ENCODE peak calls at places on chromosomes 6 and 20, in nine cellular contexts. B is GM19239; L is HS-27A; F is pancreas; I is stimulated activated CD4-positive, alpha-beta T cell treated with anti-CD3 and anti-CD28 coated beads, Interleukin-15, amount 100 ng/mL, for 1 hour; C is AG20443; K is ovary; H is HCEC 1CT; M is NCI-H1092 treated with DMSO at 0.1 percent for 48 hours. O is an unnamed sample.

GRCh38 chr6:135325624-135326424 is 144.7 kb downstream of the MYB start:
- DNase-seq in M (no peak), C (no peak), F (no peak), H (peak; percentile 9), L (no peak), K (no peak), I (no peak), B (no peak), O (no peak)

GRCh38 chr20:33423141-33423834 is 20.3 kb downstream of the SNTA1 start:
- DNase-seq in H (peak; percentile 79), F (no peak), M (no peak), B (no peak), L (peak; percentile 95), C (peak; percentile 93), I (no peak), K (peak; percentile 67), O (peak; percentile 86)

GRCh38 chr20:4962257-4962855 is 39.0 kb downstream of the SLC23A2 start:
- DNase-seq in L (no peak), K (no peak), F (no peak), C (no peak), I (peak; percentile 5), M (no peak), B (no peak), H (no peak), O (no peak)

GRCh38 chr6:66396549-66396948 is 689.5 kb upstream of the EYS start:
- DNase-seq in F (no peak), C (no peak), H (no peak), I (no peak), M (no peak), K (no peak), L (no peak), B (no peak), O (no peak)

GRCh38 chr6:37104935-37105781 is 64.8 kb upstream of the PIM1 start:
- DNase-seq in C (no peak), I (no peak), K (no peak), F (no peak), M (no peak), H (no peak), L (no peak), B (no peak), O (no peak)

GRCh38 chr6:144343736-144344428 is 58.7 kb downstream of the UTRN start:
- DNase-seq in I (no peak), B (no peak), C (no peak), F (no peak), M (no peak), H (no peak), L (no peak), K (no peak), O (no peak)

GRCh38 chr6:73062837-73063236 is 162.5 kb downstream of the KHDC1L start:
- DNase-seq in C (no peak), B (no peak), I (no peak), K (no peak), L (peak; percentile 46), M (no peak), F (no peak), H (no peak), O (no peak)

GRCh38 chr6:66210964-66211363 is 503.9 kb upstream of the EYS start:
- DNase-seq in I (no peak), H (no peak), K (no peak), L (no peak), B (no peak), F (no peak), C (no peak), M (no peak), O (no peak)

GRCh38 chr6:79467716-79468115 is 69.5 kb downstream of the LCA5 start:
- DNase-seq in M (no peak), L (no peak), F (no peak), I (no peak), K (no peak), C (peak; percentile 26), B (no peak), H (peak; percentile 3), O (no peak)

GRCh38 chr6:170289108-170289931 is 1.6 kb downstream of the DLL1 start:
- DNase-seq in M (peak; percentile 51), H (no peak), I (no peak), C (no peak), F (no peak), K (no peak), L (no peak), B (no peak), O (peak; percentile 34)

GRCh38 chr6:127255286-127255685 is 11.4 kb upstream of the RNF146 start:
- DNase-seq in B (no peak), L (no peak), K (no peak), I (no peak), F (no peak), M (no peak), C (no peak), H (no peak), O (no peak)

GRCh38 chr20:36126836-36127529 is 27.6 kb upstream of the EPB41L1 start:
- DNase-seq in M (no peak), L (no peak), I (no peak), C (no peak), K (no peak), H (no peak), F (no peak), B (no peak), O (no peak)

GRCh38 chr20:44848254-44849015 is 37.1 kb upstream of the YWHAB start:
- DNase-seq in B (no peak), L (no peak), M (no peak), K (no peak), H (peak; percentile 13), I (no peak), C (no peak), F (no peak), O (no peak)

GRCh38 chr6:80543598-80544181 is 437.2 kb downstream of the BCKDHB start:
- DNase-seq in B (no peak), M (no peak), L (peak; percentile 40), F (no peak), I (no peak), H (peak; percentile 67), C (peak; percentile 44), K (no peak), O (no peak)

GRCh38 chr6:130282234-130282995 is 59.7 kb upstream of the SAMD3 start:
- DNase-seq in I (no peak), H (peak; percentile 25), K (no peak), L (no peak), C (peak; percentile 41), F (no peak), B (no peak), M (no peak), O (no peak)

GRCh38 chr6:72813807-72814596 is 192.1 kb downstream of the KCNQ5 start:
- DNase-seq in K (no peak), M (no peak), H (no peak), I (no peak), B (no peak), F (no peak), C (no peak), L (no peak), O (peak; percentile 26)

GRCh38 chr6:157658301-157658700 is 164.7 kb upstream of the SNX9 start:
- DNase-seq in C (no peak), F (no peak), M (no peak), L (no peak), H (no peak), I (no peak), B (no peak), K (no peak), O (no peak)

GRCh38 chr6:31963921-31964320 is 4.9 kb downstream of the SKIC2 start:
- DNase-seq in H (no peak), L (no peak), F (no peak), K (no peak), M (no peak), I (no peak), B (no peak), C (no peak), O (no peak)

GRCh38 chr20:50399003-50399916 is 110.9 kb upstream of the PTPN1 start:
- DNase-seq in K (peak; percentile 63), H (no peak), C (peak; percentile 41), F (no peak), B (no peak), I (no peak), L (no peak), M (no peak), O (peak; percentile 86)

GRCh38 chr20:44961868-44962267 is 1.7 kb upstream of the TOMM34 start:
- DNase-seq in F (no peak), H (peak; percentile 69), C (peak; percentile 62), L (no peak), K (no peak), M (no peak), B (no peak), I (no peak), O (no peak)

GRCh38 chr20:46056970-46057855 is 28.2 kb downstream of the SLC12A5 start:
- DNase-seq in L (no peak), F (peak; percentile 20), I (no peak), M (no peak), H (no peak), B (no peak), C (peak; percentile 80), K (peak; percentile 44), O (peak; percentile 55)

GRCh38 chr6:117483645-117484016 is 1.2 kb downstream of the DCBLD1 start:
- DNase-seq in K (no peak), M (no peak), F (peak; percentile 13), I (no peak), L (no peak), H (peak; percentile 41), B (peak; percentile 29), C (peak; percentile 39), O (no peak)

GRCh38 chr6:99434702-99435530 is 9.8 kb upstream of the PNISR start:
- DNase-seq in C (peak; percentile 24), H (peak; percentile 35), B (no peak), F (no peak), K (no peak), I (no peak), L (no peak), M (peak; percentile 11), O (no peak)

GRCh38 chr20:47551841-47552240 is 50.2 kb downstream of the NCOA3 start:
- DNase-seq in L (no peak), F (no peak), M (peak; percentile 52), H (peak; percentile 8), I (no peak), K (no peak), B (no peak), C (no peak), O (no peak)

GRCh38 chr20:1890469-1891262 is 4.5 kb upstream of the SIRPA start:
- DNase-seq in B (no peak), C (no peak), M (no peak), I (no peak), F (peak; percentile 29), H (no peak), L (no peak), K (no peak), O (no peak)

GRCh38 chr20:57361517-57361916 is 10.5 kb downstream of the RAE1 start:
- DNase-seq in M (no peak), H (peak; percentile 80), B (no peak), I (no peak), F (no peak), L (peak; percentile 46), C (peak; percentile 87), K (no peak), O (no peak)

GRCh38 chr20:61317966-61318520 is 66.0 kb downstream of the CDH4 start:
- DNase-seq in L (no peak), F (no peak), B (no peak), H (no peak), I (no peak), K (no peak), C (no peak), M (no peak), O (no peak)

GRCh38 chr20:19789446-19789845 is 31.4 kb downstream of the RIN2 start:
- DNase-seq in H (no peak), I (no peak), F (no peak), C (no peak), M (no peak), K (no peak), B (no peak), L (no peak), O (no peak)

GRCh38 chr6:140561701-140562100 is 1187.3 kb upstream of the CITED2 start:
- DNase-seq in M (no peak), I (no peak), F (no peak), K (no peak), H (no peak), C (no peak), L (no peak), B (no peak), O (no peak)

GRCh38 chr20:25020901-25021301 is 28.4 kb upstream of the APMAP start:
- DNase-seq in M (no peak), F (peak; percentile 64), L (no peak), B (no peak), C (no peak), K (no peak), I (no peak), H (no peak), O (no peak)

GRCh38 chr6:105087571-105088211 is 92.1 kb downstream of the POPDC3 start:
- DNase-seq in C (peak; percentile 51), K (peak; percentile 47), M (peak; percentile 48), L (no peak), I (no peak), B (no peak), F (peak; percentile 39), H (peak; percentile 65), O (no peak)